ENCODE peak calls at places on chromosomes 3 and 15, in ten cellular contexts. Y, A, X, Z, B, M, Q, V, D and O are unnamed samples.
A peak's percentile ranks its signal among the peaks of the same experiment; 100 is the strongest.

GRCh38 chr15:84839714-84840113 is 22.6 kb downstream of the ALPK3 start:
- DNase-seq in B (no peak), Q (no peak), M (no peak), V (no peak), A (no peak), X (no peak), D (no peak), Y (no peak), Z (no peak), O (no peak)

GRCh38 chr15:94478763-94479162 is 247.4 kb downstream of the MCTP2 start:
- DNase-seq in D (no peak), Z (no peak), Y (no peak), V (no peak), X (no peak), Q (no peak), M (no peak), B (no peak), A (no peak), O (no peak)

GRCh38 chr15:91022832-91023129 is 387 bp upstream of the VPS33B start:
- DNase-seq in M (no peak), Z (no peak), X (no peak), D (no peak), Q (no peak), Y (no peak), A (no peak), V (no peak), B (no peak), O (no peak)

GRCh38 chr3:194374930-194375329 is 5.4 kb upstream of the LRRC15 start:
- DNase-seq in Z (no peak), X (no peak), D (no peak), V (peak; percentile 43), A (no peak), Q (no peak), B (no peak), Y (no peak), M (no peak), O (no peak)

GRCh38 chr3:159762238-159762637 is 226.4 kb upstream of the IL12A start:
- DNase-seq in A (no peak), D (no peak), Q (no peak), Y (no peak), V (no peak), B (peak; percentile 29), M (no peak), X (no peak), Z (no peak), O (peak; percentile 38)

GRCh38 chr3:96478496-96478895 is 335.9 kb upstream of the EPHA6 start:
- DNase-seq in D (no peak), V (no peak), B (no peak), Z (no peak), X (no peak), Q (peak; percentile 9), Y (peak; percentile 29), A (no peak), M (no peak), O (peak; percentile 57)

GRCh38 chr3:99783009-99783573 is 34.6 kb upstream of the CMSS1 start:
- DNase-seq in B (no peak), V (no peak), D (peak; percentile 95), A (no peak), X (peak; percentile 21), Z (no peak), Q (peak; percentile 84), Y (peak; percentile 96), M (no peak), O (peak; percentile 20)

GRCh38 chr15:38252481-38253311 is at the start of gene SPRED1:
- DNase-seq in Q (peak; percentile 53), D (peak; percentile 48), X (peak; percentile 44), A (peak; percentile 67), Z (peak; percentile 82), B (peak; percentile 86), V (peak; percentile 86), M (peak; percentile 88), Y (peak; percentile 35), O (peak; percentile 60)

GRCh38 chr3:61530355-61530754 is 31.0 kb upstream of the PTPRG start:
- DNase-seq in Y (peak; percentile 56), D (peak; percentile 28), Q (peak; percentile 64), A (peak; percentile 21), V (no peak), X (peak; percentile 52), M (no peak), Z (no peak), B (peak; percentile 76), O (peak; percentile 62)

GRCh38 chr3:136728918-136729317 is 23.3 kb downstream of the STAG1 start:
- DNase-seq in Z (no peak), Q (peak; percentile 91), Y (peak; percentile 88), B (peak; percentile 41), M (no peak), A (no peak), X (no peak), V (no peak), D (peak; percentile 67), O (peak; percentile 71)

GRCh38 chr3:58167431-58168351 is 43.1 kb downstream of the DNASE1L3 start:
- DNase-seq in Y (peak; percentile 65), A (peak; percentile 80), D (peak; percentile 65), B (peak; percentile 78), Q (peak; percentile 69), M (peak; percentile 84), V (peak; percentile 68), X (peak; percentile 50), Z (peak; percentile 69), O (peak; percentile 62)

GRCh38 chr15:37653018-37653417 is 281.4 kb upstream of the TMCO5A start:
- DNase-seq in X (no peak), B (peak; percentile 8), Q (no peak), Y (no peak), D (no peak), M (no peak), Z (no peak), V (peak; percentile 20), A (no peak), O (no peak)

GRCh38 chr15:89648106-89649012 is 6.9 kb downstream of the KIF7 start:
- DNase-seq in B (no peak), A (no peak), Q (no peak), V (no peak), M (peak; percentile 49), Y (no peak), X (no peak), Z (no peak), D (no peak), O (no peak)

DNA sequence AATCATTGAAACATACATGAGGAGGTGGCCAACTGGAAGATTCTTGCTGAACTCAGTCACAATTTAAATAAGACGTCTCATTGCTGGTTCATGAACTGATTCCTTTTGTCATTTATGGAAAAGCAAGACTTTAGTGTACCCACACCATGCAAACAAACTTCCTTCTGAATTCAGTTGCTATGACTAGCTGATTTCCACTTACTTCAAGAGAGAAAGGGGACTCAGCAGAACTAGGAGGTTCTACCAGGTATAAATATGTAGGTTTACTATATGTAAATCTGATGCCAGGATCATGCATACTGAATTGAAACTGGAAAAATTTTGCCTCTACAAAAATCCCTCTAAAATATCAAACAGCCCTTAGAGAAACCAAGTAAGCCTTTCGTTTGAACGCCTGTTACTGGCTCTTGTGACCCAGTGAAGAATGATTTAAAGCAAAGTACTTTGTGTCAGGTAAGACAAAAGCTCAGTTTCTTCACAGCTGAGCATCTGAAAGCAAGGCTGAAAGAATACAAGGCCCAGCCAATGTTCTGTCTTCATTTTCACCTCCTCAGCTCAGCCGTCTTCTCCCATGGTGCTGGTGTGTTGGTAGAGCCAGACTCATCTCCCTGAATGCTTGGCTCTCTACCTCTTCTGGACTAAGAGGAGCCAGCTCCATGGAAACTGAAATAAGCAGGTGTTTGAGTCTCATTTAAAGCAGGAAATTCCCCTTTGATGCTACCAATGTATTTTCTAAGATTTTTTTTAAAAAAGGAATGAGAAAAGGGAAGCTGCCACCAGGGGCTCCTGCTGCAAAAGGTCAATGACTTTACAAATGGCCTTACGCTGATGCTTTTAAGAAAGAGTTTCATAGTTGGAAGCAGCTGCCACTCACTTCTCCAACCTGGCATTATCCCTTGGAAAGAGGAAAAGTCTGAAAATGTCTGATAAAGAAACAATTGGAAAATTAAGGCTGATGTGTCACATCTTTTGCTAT is 301.6 kb downstream of the EFHB start:
- DNase-seq in D (no peak), M (no peak), X (no peak), A (no peak), Z (no peak), B (no peak), V (no peak), Q (no peak), Y (no peak), O (no peak)
- TF ChIP-seq CTCF in D (no peak), M (no peak), X (no peak), A (no peak), Z (no peak), B (peak; percentile 8), V (no peak), Q (no peak), Y (no peak), O (no peak)

GRCh38 chr15:75051161-75051560 is 27.8 kb downstream of the PPCDC start:
- DNase-seq in B (no peak), D (no peak), Y (no peak), Q (no peak), X (no peak), V (peak; percentile 53), Z (no peak), A (no peak), M (no peak), O (no peak)
- H3K4me3 ChIP-seq in B (no peak overlapping the region), D (no peak overlapping the region), Y (no peak overlapping the region), Q (no peak overlapping the region), X (no peak overlapping the region), V (no peak overlapping the region), Z (no peak overlapping the region), A (no peak overlapping the region), M (no peak overlapping the region), O (no peak overlapping the region)

GRCh38 chr3:31364711-31365110 is 168.0 kb upstream of the STT3B start:
- DNase-seq in Q (peak; percentile 88), D (peak; percentile 75), B (no peak), X (no peak), Y (peak; percentile 57), V (no peak), M (no peak), A (no peak), Z (no peak), O (peak; percentile 40)
- TF ChIP-seq CTCF in Q (peak; percentile 4), D (peak; percentile 36), B (no peak), X (no peak), Y (peak; percentile 31), V (no peak), M (no peak), A (no peak), Z (no peak), O (no peak)

GRCh38 chr3:49900491-49901153 is 3.1 kb downstream of the MST1R start:
- DNase-seq in Z (peak; percentile 86), V (peak; percentile 82), X (no peak), Y (peak; percentile 8), Q (peak; percentile 27), B (no peak), A (peak; percentile 92), D (peak; percentile 22), M (peak; percentile 74), O (peak; percentile 98)

GRCh38 chr3:49902511-49903345 is 945 bp downstream of the MST1R start:
- DNase-seq in M (no peak), Y (no peak), A (peak; percentile 29), D (no peak), X (no peak), B (no peak), Z (no peak), Q (no peak), V (no peak), O (no peak)

GRCh38 chr3:49901351-49902339 is 2.0 kb downstream of the MST1R start:
- DNase-seq in B (no peak), Y (peak; percentile 15), X (no peak), Q (no peak), V (no peak), D (peak; percentile 23), M (no peak), Z (no peak), A (no peak), O (peak; percentile 41)

GRCh38 chr3:49906004-49906860 is 2.6 kb upstream of the MST1R start:
- DNase-seq in Z (peak; percentile 65), D (peak; percentile 46), M (no peak), Q (peak; percentile 50), V (no peak), Y (peak; percentile 31), X (peak; percentile 27), B (peak; percentile 80), A (peak; percentile 52), O (peak; percentile 63)

GRCh38 chr3:49903451-49904424 is at the start of gene MST1R:
- DNase-seq in Y (peak; percentile 12), Z (peak; percentile 92), B (peak; percentile 89), D (no peak), X (peak; percentile 38), M (peak; percentile 77), A (peak; percentile 94), V (peak; percentile 84), Q (peak; percentile 11), O (peak; percentile 87)
- H3K4me3 ChIP-seq in Y (peak within 1 kb of the TSS; percentile 34), Z (peak within 1 kb of the TSS; percentile 63), B (peak within 1 kb of the TSS; percentile 24), D (no peak within 1 kb of the TSS), X (peak within 1 kb of the TSS; percentile 21), M (peak within 1 kb of the TSS; percentile 42), A (no peak within 1 kb of the TSS), V (peak within 1 kb of the TSS; percentile 59), Q (no peak within 1 kb of the TSS), O (peak within 1 kb of the TSS; percentile 45)